ENCODE peak calls at places on chromosomes 5 and 9, in six cellular contexts. S is mesendoderm, L is mesenchymal stem cell, O is trophoblast cell, K is IMR-90, B is H1. A is an unnamed sample.

GRCh38 chr5:149664666-149665415 is 65.3 kb upstream of the PPARGC1B start:
- DNase-seq in S (no peak), K (no peak), B (no peak), L (no peak), O (no peak), A (no peak)

GRCh38 chr9:4547016-4547415 is 56.7 kb downstream of the SLC1A1 start:
- DNase-seq in B (no peak), S (no peak), O (peak), K (peak), L (peak), A (no peak)

GRCh38 chr9:113875917-113876805 is at the start of gene ZNF618:
- DNase-seq in K (no peak), O (peak), S (peak), B (peak), L (peak), A (peak)

GRCh38 chr5:73902327-73903051 is 276.5 kb downstream of the ARHGEF28 start:
- DNase-seq in L (peak), K (peak), S (peak), B (no peak), O (peak), A (peak)

GRCh38 chr9:68640421-68641089 is 64.5 kb upstream of the PIP5K1B start:
- DNase-seq in L (no peak), B (no peak), O (no peak), S (no peak), K (no peak), A (no peak)

GRCh38 chr9:120212853-120213200 is 367.1 kb downstream of the CDK5RAP2 start:
- DNase-seq in S (no peak), K (no peak), O (no peak), B (no peak), L (no peak), A (no peak)

GRCh38 chr5:112669328-112669963 is 68.2 kb upstream of the APC start:
- DNase-seq in B (no peak), K (no peak), O (no peak), L (no peak), S (no peak), A (no peak)

GRCh38 chr9:110464321-110464720 is 115.2 kb downstream of the SVEP1 start:
- DNase-seq in L (peak), B (no peak), S (peak), O (no peak), K (no peak), A (no peak)

DNA sequence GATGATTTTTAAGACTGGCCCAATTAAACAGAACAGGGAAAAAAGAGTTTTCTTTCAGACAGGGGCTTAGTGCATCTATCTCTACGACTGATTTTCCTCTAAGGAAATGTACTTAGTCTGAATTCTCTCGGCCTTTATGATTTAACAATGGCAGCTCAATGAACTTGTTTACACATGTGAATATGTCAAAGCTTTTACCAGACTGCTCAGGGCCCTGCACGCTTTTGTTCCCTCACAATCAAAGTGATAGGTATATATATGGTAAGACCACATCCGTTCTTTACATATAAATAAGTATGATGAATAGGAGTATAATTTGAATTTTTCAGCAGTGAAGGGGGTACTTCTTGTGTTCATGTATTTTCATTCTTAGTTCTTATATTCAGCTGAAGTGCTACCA is 27.6 kb downstream of the LEAP2 start:
- DNase-seq in O (no peak), L (no peak), K (no peak), B (no peak), S (no peak), A (no peak)
- H2BK5ac ChIP-seq in O (no peak), L (no peak), K (no peak), B (no peak), S (no peak), A (no peak)

GRCh38 chr5:174300118-174300940 is 254.8 kb downstream of the NSG2 start:
- DNase-seq in B (peak), L (no peak), O (no peak), S (no peak), K (no peak), A (no peak)
- H3K4me3 ChIP-seq in B (no peak), L (no peak), O (no peak), S (no peak), K (no peak), A (no peak)

DNA sequence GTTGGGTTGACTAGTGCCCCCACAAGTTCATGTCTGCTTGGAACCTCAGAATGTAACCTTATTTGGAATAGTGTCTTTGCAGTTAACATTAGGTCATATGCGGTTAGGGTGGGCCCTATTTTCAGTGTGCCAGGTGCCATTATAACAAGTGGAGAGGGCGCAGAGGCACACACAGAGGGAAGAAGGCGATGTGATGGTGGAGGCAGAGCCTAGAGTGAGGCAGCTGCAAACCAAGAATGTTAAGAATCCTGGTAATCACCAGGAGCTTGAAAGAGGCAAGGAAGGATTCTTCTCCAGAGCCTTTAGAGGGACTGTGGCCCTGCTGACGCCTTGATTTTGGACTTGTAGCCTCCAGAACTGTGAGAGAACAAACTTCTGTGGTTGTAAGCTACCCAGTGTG is 10.9 kb downstream of the GPR107 start:
- DNase-seq in O (peak), K (no peak), S (peak), L (no peak), B (no peak), A (no peak)
- H2BK5ac ChIP-seq in O (no peak), K (no peak), S (no peak), L (no peak), B (peak), A (no peak)

GRCh38 chr5:135039526-135040296 is 5.7 kb upstream of the PITX1 start:
- DNase-seq in K (no peak), O (peak), B (peak), L (no peak), S (no peak), A (no peak)
- H3K4me3 ChIP-seq in K (peak), O (no peak), B (peak), L (no peak), S (no peak), A (no peak)

GRCh38 chr9:135173066-135173465 is 85.6 kb downstream of the OLFM1 start:
- DNase-seq in O (no peak), K (no peak), L (no peak), B (no peak), S (no peak), A (no peak)

GRCh38 chr9:135167356-135167755 is 79.9 kb downstream of the OLFM1 start:
- DNase-seq in S (no peak), K (no peak), B (no peak), O (no peak), L (no peak), A (no peak)

GRCh38 chr9:135169709-135170226 is 82.3 kb downstream of the OLFM1 start:
- DNase-seq in S (no peak), O (no peak), B (no peak), L (no peak), K (no peak), A (no peak)

GRCh38 chr9:135167839-135168378 is 80.4 kb downstream of the OLFM1 start:
- DNase-seq in B (no peak), O (no peak), S (peak), K (no peak), L (no peak), A (no peak)

DNA sequence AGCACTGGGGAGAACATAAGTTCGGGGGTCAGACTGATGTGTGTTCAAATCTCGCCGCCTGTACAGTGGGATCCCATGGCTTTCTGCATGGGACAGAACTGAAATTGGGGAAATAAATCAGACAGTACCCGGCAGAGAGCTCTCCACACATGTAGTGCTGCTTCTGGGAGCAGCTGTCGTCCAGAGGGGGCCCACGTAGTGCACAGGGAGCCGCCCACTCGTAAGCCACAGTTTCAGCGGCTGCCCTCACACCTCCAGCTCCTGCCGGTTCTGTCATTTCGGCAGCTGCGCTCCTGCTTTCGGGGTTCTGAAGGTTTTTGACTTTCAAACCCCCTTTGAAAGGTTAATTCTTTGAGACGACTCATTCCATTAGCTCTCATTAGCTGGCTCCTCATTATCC is 83.1 kb downstream of the OLFM1 start:
- DNase-seq in B (no peak), O (no peak), S (no peak), K (no peak), L (no peak), A (no peak)
- H2BK5ac ChIP-seq in B (no peak), O (no peak), S (no peak), K (no peak), L (no peak), A (no peak)

GRCh38 chr9:32384364-32385134 is at the start of gene ACO1:
- DNase-seq in B (peak), L (peak), S (peak), K (peak), O (peak), A (peak)

GRCh38 chr9:32385135-32385884 is 867 bp downstream of the ACO1 start:
- DNase-seq in S (no peak), B (no peak), K (peak), O (no peak), L (no peak), A (no peak)

GRCh38 chr9:32380944-32381343 is 3.5 kb upstream of the ACO1 start:
- DNase-seq in K (no peak), B (no peak), O (no peak), L (no peak), S (no peak), A (no peak)

GRCh38 chr9:32384002-32384363 is 460 bp upstream of the ACO1 start:
- DNase-seq in S (no peak), L (no peak), K (no peak), O (no peak), B (no peak), A (no peak)

DNA sequence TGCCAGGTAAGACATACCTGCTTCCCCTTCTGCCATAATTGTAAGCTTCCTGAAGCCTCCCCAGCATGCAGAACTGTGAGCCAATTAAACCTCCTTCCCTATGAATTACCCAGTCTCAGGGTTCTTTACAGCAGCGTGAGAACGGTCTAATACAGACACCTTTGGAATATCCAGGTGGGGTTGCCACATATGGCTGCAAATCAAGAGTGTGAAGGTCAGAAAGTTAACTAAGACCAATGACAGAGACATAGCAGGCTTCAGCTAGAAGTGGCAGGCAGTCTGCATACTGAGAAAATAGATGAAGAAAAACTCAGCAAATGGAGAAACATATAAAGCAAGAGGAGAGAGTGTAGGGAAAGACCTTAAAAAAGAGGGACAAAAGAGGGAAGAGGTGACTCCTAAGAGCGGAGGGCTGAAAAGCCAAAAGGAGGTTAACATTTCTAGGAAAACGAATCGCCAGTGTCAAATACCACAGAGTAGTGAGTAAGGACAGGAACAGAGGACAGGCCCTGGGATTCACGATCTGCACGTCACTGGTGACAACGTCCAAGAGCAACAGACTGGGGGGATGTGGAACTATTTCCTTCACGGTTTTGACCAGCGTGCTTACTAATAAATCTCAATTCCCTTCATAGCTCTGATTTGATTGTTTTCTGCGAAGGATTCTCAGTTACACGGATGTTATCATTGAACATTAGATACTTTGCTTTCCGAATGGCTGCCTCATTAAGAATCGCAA is 1.7 kb upstream of the ACO1 start:
- DNase-seq in K (no peak), B (no peak), L (no peak), S (no peak), O (no peak), A (no peak)
- H3K4me3 ChIP-seq in K (no peak), B (no peak), L (no peak), S (no peak), O (no peak), A (no peak)

DNA sequence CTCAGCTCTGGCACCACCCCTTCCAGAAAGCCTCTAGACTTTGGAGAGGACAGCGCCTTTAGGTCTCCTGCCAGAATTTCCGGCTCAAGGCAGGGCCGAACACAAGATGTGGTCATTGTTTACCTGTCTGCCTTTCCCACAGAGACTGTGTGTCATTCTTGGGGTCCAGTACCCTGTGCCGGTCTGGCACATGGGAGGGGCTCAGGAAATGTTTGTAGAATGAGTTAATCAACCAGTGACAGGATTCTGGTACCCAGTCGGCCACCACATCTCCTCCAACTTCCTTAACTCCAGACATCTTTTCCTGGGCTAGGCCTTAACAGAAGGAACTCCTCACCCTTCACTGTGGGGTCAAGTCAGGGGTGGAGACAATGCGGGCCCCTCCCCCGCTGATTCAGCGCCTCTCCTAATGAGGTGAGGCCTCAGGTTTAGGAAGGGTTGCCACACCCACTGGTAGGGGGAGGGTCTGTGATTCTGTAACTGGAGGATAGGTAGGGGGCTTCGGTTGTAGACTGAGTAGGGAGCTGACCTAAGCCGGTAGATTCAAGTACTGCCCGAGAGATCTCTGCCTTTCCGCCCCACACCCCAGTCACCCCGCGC is 29.3 kb downstream of the PCDH1 start:
- DNase-seq in S (peak), O (peak), K (peak), B (peak), L (peak), A (no peak)
- H2BK5ac ChIP-seq in S (peak), O (peak), K (peak), B (peak), L (no peak), A (peak)

DNA sequence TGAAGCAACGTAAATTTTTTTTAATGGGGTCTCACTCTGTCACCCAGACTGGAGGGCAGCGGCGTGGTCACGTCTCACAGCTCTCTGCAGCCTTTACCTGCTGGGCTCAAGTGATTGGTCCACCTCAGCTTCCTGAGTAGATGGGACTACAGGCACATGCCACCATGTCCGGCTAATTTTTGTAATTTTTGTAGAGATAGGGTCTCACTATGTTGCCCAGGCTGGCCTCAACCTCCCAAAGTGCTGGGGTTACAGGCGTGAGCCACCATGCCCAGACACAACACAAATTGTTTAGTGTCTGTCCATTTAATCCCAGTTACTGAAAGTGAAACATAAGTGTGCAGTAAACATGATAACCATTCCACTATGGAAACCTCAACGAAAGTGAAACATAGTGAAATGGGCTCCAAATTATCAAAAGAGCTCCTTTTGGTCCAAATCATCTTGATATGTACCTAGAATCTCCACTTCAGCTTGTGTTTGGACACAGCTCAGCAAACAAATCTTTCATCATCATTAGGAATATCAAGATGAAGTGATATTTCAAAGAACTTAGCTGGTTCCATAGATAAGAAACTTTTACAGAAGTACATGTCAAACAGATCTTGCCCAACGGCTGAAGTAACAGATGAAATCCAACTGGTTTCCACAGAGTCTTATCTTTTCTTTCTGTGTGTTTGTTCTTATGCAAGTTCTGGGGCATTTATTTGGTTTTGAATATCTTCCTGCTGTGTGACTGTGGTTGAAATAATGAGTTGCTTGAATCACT is 41.2 kb upstream of the PLPP1 start:
- DNase-seq in K (peak), B (peak), S (no peak), L (peak), O (peak), A (no peak)
- H3K4me3 ChIP-seq in K (no peak), B (no peak), S (no peak), L (no peak), O (no peak), A (no peak)